ENCODE peak calls at places on chromosomes 13 and 19, in four cellular contexts. P is activated T-cell treated with anti-CD3 and anti-CD28 coated beads, Interleukin-2, amount 50 U/mL, for 1 hour; C is NCI-H446 treated with DMSO at 0.1 percent for 48 hours; H is RWPE1. Z is an unnamed sample.

GRCh38 chr13:113845055-113845454 is 18.8 kb downstream of the GAS6 start:
- DNase-seq in P (no peak), C (no peak), H (no peak), Z (no peak)

GRCh38 chr19:7978196-7978825 is 27.1 kb downstream of the ELAVL1 start:
- DNase-seq in P (no peak), C (no peak), H (no peak), Z (no peak)

GRCh38 chr19:13234518-13234917 is 84.3 kb downstream of the IER2 start:
- DNase-seq in P (peak; percentile 58), C (no peak), H (peak; percentile 50), Z (no peak)

GRCh38 chr13:49213539-49213938 is 6.6 kb upstream of the MLNR start:
- DNase-seq in P (no peak), C (no peak), H (no peak), Z (no peak)

GRCh38 chr19:10752237-10752912 is 34.5 kb downstream of the DNM2 start:
- DNase-seq in P (no peak), C (no peak), H (no peak), Z (no peak)

GRCh38 chr13:62919491-62919890 is 1503.8 kb upstream of the PCDH20 start:
- DNase-seq in P (no peak), C (no peak), H (no peak), Z (no peak)

GRCh38 chr13:110316196-110316595 is 9.1 kb downstream of the COL4A2 start:
- DNase-seq in P (no peak), C (no peak), H (no peak), Z (no peak)

GRCh38 chr19:48964205-48965032 is 690 bp upstream of the FTL start:
- DNase-seq in P (no peak), C (no peak), H (no peak), Z (no peak)

GRCh38 chr13:47420568-47420967 is 523.7 kb upstream of the HTR2A start:
- DNase-seq in P (no peak), C (no peak), H (no peak), Z (no peak)

GRCh38 chr19:35569281-35569781 is 5.9 kb upstream of the ATP4A start:
- DNase-seq in P (no peak), C (no peak), H (no peak), Z (no peak)

GRCh38 chr19:39406656-39407393 is at the start of gene ZFP36:
- DNase-seq in P (peak; percentile 92), C (peak; percentile 29), H (peak; percentile 81), Z (peak; percentile 17)

GRCh38 chr13:113411216-113412023 is 41.9 kb downstream of the ADPRHL1 start:
- DNase-seq in P (no peak), C (no peak), H (peak; percentile 27), Z (no peak)

GRCh38 chr13:46612258-46612657 is 59.3 kb downstream of the LRCH1 start:
- DNase-seq in P (no peak), C (no peak), H (no peak), Z (no peak)

GRCh38 chr19:33763661-33764343 is 32.9 kb upstream of the KCTD15 start:
- DNase-seq in P (no peak), C (no peak), H (no peak), Z (no peak)

GRCh38 chr19:37572203-37572602 is 22.4 kb downstream of the ZNF571 start:
- DNase-seq in P (no peak), C (no peak), H (no peak), Z (no peak)

GRCh38 chr13:95698047-95698749 is 21.3 kb downstream of the DNAJC3 start:
- DNase-seq in P (no peak), C (no peak), H (no peak), Z (no peak)

GRCh38 chr13:113182046-113182445 is 23.6 kb downstream of the PROZ start:
- DNase-seq in P (no peak), C (no peak), H (no peak), Z (no peak)

GRCh38 chr19:1252818-1253513 is 4.6 kb downstream of the MIDN start:
- DNase-seq in P (peak; percentile 79), C (peak; percentile 58), H (peak; percentile 85), Z (no peak)

GRCh38 chr19:17468302-17469091 is 1.8 kb upstream of the SLC27A1 start:
- DNase-seq in P (no peak), C (no peak), H (no peak), Z (no peak)

GRCh38 chr13:29853131-29853530 is 2.7 kb upstream of the UBL3 start:
- DNase-seq in P (no peak), C (no peak), H (no peak), Z (no peak)

GRCh38 chr13:112799394-112799793 is 109.6 kb downstream of the ATP11A start:
- DNase-seq in P (no peak), C (no peak), H (no peak), Z (no peak)

GRCh38 chr13:110307697-110308376 is 753 bp downstream of the COL4A2 start:
- DNase-seq in P (no peak), C (no peak), H (no peak), Z (no peak)

GRCh38 chr19:49888478-49888901 is 8.2 kb downstream of the IL4I1 start:
- DNase-seq in P (no peak), C (no peak), H (no peak), Z (no peak)

GRCh38 chr13:51731759-51732158 is 72.2 kb downstream of the DHRS12 start:
- DNase-seq in P (no peak), C (no peak), H (no peak), Z (no peak)

GRCh38 chr13:109871018-109871370 is 84.6 kb upstream of the IRS2 start:
- DNase-seq in P (no peak), C (no peak), H (peak; percentile 26), Z (no peak)

GRCh38 chr19:15122331-15123030 is 15.3 kb downstream of the SYDE1 start:
- DNase-seq in P (no peak), C (no peak), H (no peak), Z (no peak)

GRCh38 chr19:33344210-33344609 is 29.3 kb upstream of the CEBPG start:
- DNase-seq in P (no peak), C (no peak), H (no peak), Z (no peak)

GRCh38 chr19:51097796-51098195 is 10.4 kb downstream of the CTU1 start:
- DNase-seq in P (no peak), C (no peak), H (no peak), Z (no peak)

GRCh38 chr13:32267836-32268439 is 47.2 kb downstream of the ZAR1L start:
- DNase-seq in P (peak; percentile 61), C (no peak), H (peak; percentile 55), Z (no peak)

GRCh38 chr19:2195914-2196313 is 32.2 kb downstream of the DOT1L start:
- DNase-seq in P (no peak), C (no peak), H (no peak), Z (no peak)

GRCh38 chr13:61954092-61954491 is 538.4 kb upstream of the PCDH20 start:
- DNase-seq in P (no peak), C (no peak), H (peak; percentile 9), Z (no peak)

GRCh38 chr13:61156753-61157152 is 258.9 kb downstream of the PCDH20 start:
- DNase-seq in P (no peak), C (no peak), H (no peak), Z (no peak)

GRCh38 chr19:46714523-46715106 is 2.3 kb downstream of the PRKD2 start:
- DNase-seq in P (no peak), C (no peak), H (no peak), Z (no peak)

GRCh38 chr19:42122691-42123607 is 9.3 kb downstream of the POU2F2 start:
- DNase-seq in P (peak; percentile 66), C (no peak), H (no peak), Z (no peak)

GRCh38 chr19:30339624-30340525 is 32.3 kb upstream of the ZNF536 start:
- DNase-seq in P (no peak), C (no peak), H (no peak), Z (no peak)

GRCh38 chr19:7516878-7517277 is 975 bp downstream of the ZNF358 start:
- DNase-seq in P (no peak), C (no peak), H (no peak), Z (no peak)

GRCh38 chr19:33252971-33253370 is 27.3 kb upstream of the SLC7A10 start:
- DNase-seq in P (no peak), C (no peak), H (no peak), Z (no peak)

Z was measured in DMS 273 treated with DMSO at 0.1 percent for 48 hours.